ENCODE peak calls at places on chromosomes 11 and 22, in seven cellular contexts. One of them, this sample, is unnamed.

GRCh38 chr22:49119551-49119952 is 708.1 kb downstream of the BRD1 start:
- DNase-seq in WERI-Rb-1: no peak
- DNase-seq in omental fat pad: peak
- DNase-seq in NCI-H1417: no peak
- DNase-seq in colonic mucosa: no peak
- DNase-seq in stimulated activated CD8-positive, alpha-beta memory T cell treated with anti-CD3 and anti-CD28 coated beads, Interleukin-2, amount 100 ng/mL, for 1 hour: no peak
- DNase-seq in stimulated activated CD4-positive, alpha-beta T cell treated with anti-CD3 and anti-CD28 coated beads, Interleukin-2, amount 100 ng/mL, for 48 hours: no peak
- DNase-seq in this sample: no peak

GRCh38 chr22:47354668-47355387 is 592.4 kb downstream of the TBC1D22A start:
- DNase-seq in WERI-Rb-1: peak
- DNase-seq in omental fat pad: no peak
- DNase-seq in NCI-H1417: no peak
- DNase-seq in colonic mucosa: no peak
- DNase-seq in stimulated activated CD8-positive, alpha-beta memory T cell treated with anti-CD3 and anti-CD28 coated beads, Interleukin-2, amount 100 ng/mL, for 1 hour: no peak
- DNase-seq in stimulated activated CD4-positive, alpha-beta T cell treated with anti-CD3 and anti-CD28 coated beads, Interleukin-2, amount 100 ng/mL, for 48 hours: no peak
- DNase-seq in this sample: peak

GRCh38 chr22:46596819-46597218 is 23.4 kb upstream of the GRAMD4 start:
- DNase-seq in WERI-Rb-1: peak
- DNase-seq in omental fat pad: no peak
- DNase-seq in NCI-H1417: no peak
- DNase-seq in colonic mucosa: peak
- DNase-seq in stimulated activated CD8-positive, alpha-beta memory T cell treated with anti-CD3 and anti-CD28 coated beads, Interleukin-2, amount 100 ng/mL, for 1 hour: no peak
- DNase-seq in stimulated activated CD4-positive, alpha-beta T cell treated with anti-CD3 and anti-CD28 coated beads, Interleukin-2, amount 100 ng/mL, for 48 hours: no peak
- DNase-seq in this sample: peak

GRCh38 chr11:131253885-131254204 is 116.6 kb upstream of the NTM start:
- DNase-seq in WERI-Rb-1: no peak
- DNase-seq in omental fat pad: no peak
- DNase-seq in NCI-H1417: no peak
- DNase-seq in colonic mucosa: no peak
- DNase-seq in stimulated activated CD8-positive, alpha-beta memory T cell treated with anti-CD3 and anti-CD28 coated beads, Interleukin-2, amount 100 ng/mL, for 1 hour: no peak
- DNase-seq in stimulated activated CD4-positive, alpha-beta T cell treated with anti-CD3 and anti-CD28 coated beads, Interleukin-2, amount 100 ng/mL, for 48 hours: no peak
- DNase-seq in this sample: no peak

GRCh38 chr11:80162387-80162786 is 721.6 kb upstream of the TENM4 start:
- DNase-seq in WERI-Rb-1: no peak
- DNase-seq in omental fat pad: no peak
- DNase-seq in NCI-H1417: no peak
- DNase-seq in colonic mucosa: no peak
- DNase-seq in stimulated activated CD8-positive, alpha-beta memory T cell treated with anti-CD3 and anti-CD28 coated beads, Interleukin-2, amount 100 ng/mL, for 1 hour: no peak
- DNase-seq in stimulated activated CD4-positive, alpha-beta T cell treated with anti-CD3 and anti-CD28 coated beads, Interleukin-2, amount 100 ng/mL, for 48 hours: no peak
- DNase-seq in this sample: no peak

GRCh38 chr22:35397095-35397904 is 2.6 kb upstream of the MCM5 start:
- DNase-seq in WERI-Rb-1: no peak
- DNase-seq in omental fat pad: no peak
- DNase-seq in NCI-H1417: no peak
- DNase-seq in colonic mucosa: no peak
- DNase-seq in stimulated activated CD8-positive, alpha-beta memory T cell treated with anti-CD3 and anti-CD28 coated beads, Interleukin-2, amount 100 ng/mL, for 1 hour: no peak
- DNase-seq in stimulated activated CD4-positive, alpha-beta T cell treated with anti-CD3 and anti-CD28 coated beads, Interleukin-2, amount 100 ng/mL, for 48 hours: no peak
- DNase-seq in this sample: no peak

GRCh38 chr11:102280237-102280833 is 36.9 kb upstream of the BIRC3 start:
- DNase-seq in WERI-Rb-1: no peak
- DNase-seq in omental fat pad: no peak
- DNase-seq in NCI-H1417: no peak
- DNase-seq in colonic mucosa: peak
- DNase-seq in stimulated activated CD8-positive, alpha-beta memory T cell treated with anti-CD3 and anti-CD28 coated beads, Interleukin-2, amount 100 ng/mL, for 1 hour: no peak
- DNase-seq in stimulated activated CD4-positive, alpha-beta T cell treated with anti-CD3 and anti-CD28 coated beads, Interleukin-2, amount 100 ng/mL, for 48 hours: no peak
- DNase-seq in this sample: no peak

GRCh38 chr11:110432713-110433392 is 3.1 kb downstream of the FDX1 start:
- DNase-seq in WERI-Rb-1: no peak
- DNase-seq in omental fat pad: no peak
- DNase-seq in NCI-H1417: no peak
- DNase-seq in colonic mucosa: no peak
- DNase-seq in stimulated activated CD8-positive, alpha-beta memory T cell treated with anti-CD3 and anti-CD28 coated beads, Interleukin-2, amount 100 ng/mL, for 1 hour: no peak
- DNase-seq in stimulated activated CD4-positive, alpha-beta T cell treated with anti-CD3 and anti-CD28 coated beads, Interleukin-2, amount 100 ng/mL, for 48 hours: no peak
- DNase-seq in this sample: peak

GRCh38 chr22:23384899-23385298 is 195.2 kb downstream of the IGLL1 start:
- DNase-seq in WERI-Rb-1: no peak
- DNase-seq in omental fat pad: no peak
- DNase-seq in NCI-H1417: no peak
- DNase-seq in colonic mucosa: no peak
- DNase-seq in stimulated activated CD8-positive, alpha-beta memory T cell treated with anti-CD3 and anti-CD28 coated beads, Interleukin-2, amount 100 ng/mL, for 1 hour: no peak
- DNase-seq in stimulated activated CD4-positive, alpha-beta T cell treated with anti-CD3 and anti-CD28 coated beads, Interleukin-2, amount 100 ng/mL, for 48 hours: no peak
- DNase-seq in this sample: no peak

GRCh38 chr22:26174280-26174679 is 5.0 kb downstream of the SEZ6L start:
- DNase-seq in WERI-Rb-1: peak
- DNase-seq in omental fat pad: no peak
- DNase-seq in NCI-H1417: peak
- DNase-seq in colonic mucosa: no peak
- DNase-seq in stimulated activated CD8-positive, alpha-beta memory T cell treated with anti-CD3 and anti-CD28 coated beads, Interleukin-2, amount 100 ng/mL, for 1 hour: no peak
- DNase-seq in stimulated activated CD4-positive, alpha-beta T cell treated with anti-CD3 and anti-CD28 coated beads, Interleukin-2, amount 100 ng/mL, for 48 hours: no peak
- DNase-seq in this sample: peak

GRCh38 chr11:76512851-76513653 is 68.2 kb downstream of the EMSY start:
- DNase-seq in WERI-Rb-1: no peak
- DNase-seq in omental fat pad: no peak
- DNase-seq in NCI-H1417: no peak
- DNase-seq in colonic mucosa: no peak
- DNase-seq in stimulated activated CD8-positive, alpha-beta memory T cell treated with anti-CD3 and anti-CD28 coated beads, Interleukin-2, amount 100 ng/mL, for 1 hour: no peak
- DNase-seq in stimulated activated CD4-positive, alpha-beta T cell treated with anti-CD3 and anti-CD28 coated beads, Interleukin-2, amount 100 ng/mL, for 48 hours: no peak
- DNase-seq in this sample: peak

GRCh38 chr11:12175694-12176241 is 65.4 kb downstream of the MICAL2 start:
- DNase-seq in WERI-Rb-1: no peak
- DNase-seq in omental fat pad: no peak
- DNase-seq in NCI-H1417: no peak
- DNase-seq in colonic mucosa: no peak
- DNase-seq in stimulated activated CD8-positive, alpha-beta memory T cell treated with anti-CD3 and anti-CD28 coated beads, Interleukin-2, amount 100 ng/mL, for 1 hour: no peak
- DNase-seq in stimulated activated CD4-positive, alpha-beta T cell treated with anti-CD3 and anti-CD28 coated beads, Interleukin-2, amount 100 ng/mL, for 48 hours: no peak
- DNase-seq in this sample: no peak

GRCh38 chr22:48758905-48759875 is 1068.5 kb downstream of the BRD1 start:
- DNase-seq in WERI-Rb-1: no peak
- DNase-seq in omental fat pad: peak
- DNase-seq in NCI-H1417: no peak
- DNase-seq in colonic mucosa: no peak
- DNase-seq in stimulated activated CD8-positive, alpha-beta memory T cell treated with anti-CD3 and anti-CD28 coated beads, Interleukin-2, amount 100 ng/mL, for 1 hour: no peak
- DNase-seq in stimulated activated CD4-positive, alpha-beta T cell treated with anti-CD3 and anti-CD28 coated beads, Interleukin-2, amount 100 ng/mL, for 48 hours: no peak
- DNase-seq in this sample: no peak

GRCh38 chr11:68302256-68303054 is 9.9 kb upstream of the LRP5 start:
- DNase-seq in WERI-Rb-1: no peak
- DNase-seq in omental fat pad: no peak
- DNase-seq in NCI-H1417: no peak
- DNase-seq in colonic mucosa: peak
- DNase-seq in stimulated activated CD8-positive, alpha-beta memory T cell treated with anti-CD3 and anti-CD28 coated beads, Interleukin-2, amount 100 ng/mL, for 1 hour: no peak
- DNase-seq in stimulated activated CD4-positive, alpha-beta T cell treated with anti-CD3 and anti-CD28 coated beads, Interleukin-2, amount 100 ng/mL, for 48 hours: no peak
- DNase-seq in this sample: no peak

GRCh38 chr11:63666874-63667273 is 4.3 kb downstream of the ATL3 start:
- DNase-seq in WERI-Rb-1: no peak
- DNase-seq in omental fat pad: no peak
- DNase-seq in NCI-H1417: no peak
- DNase-seq in colonic mucosa: no peak
- DNase-seq in stimulated activated CD8-positive, alpha-beta memory T cell treated with anti-CD3 and anti-CD28 coated beads, Interleukin-2, amount 100 ng/mL, for 1 hour: no peak
- DNase-seq in stimulated activated CD4-positive, alpha-beta T cell treated with anti-CD3 and anti-CD28 coated beads, Interleukin-2, amount 100 ng/mL, for 48 hours: no peak
- DNase-seq in this sample: no peak

GRCh38 chr11:43547900-43548381 is 132.6 kb upstream of the HSD17B12 start:
- DNase-seq in WERI-Rb-1: no peak
- DNase-seq in omental fat pad: no peak
- DNase-seq in NCI-H1417: no peak
- DNase-seq in colonic mucosa: no peak
- DNase-seq in stimulated activated CD8-positive, alpha-beta memory T cell treated with anti-CD3 and anti-CD28 coated beads, Interleukin-2, amount 100 ng/mL, for 1 hour: no peak
- DNase-seq in stimulated activated CD4-positive, alpha-beta T cell treated with anti-CD3 and anti-CD28 coated beads, Interleukin-2, amount 100 ng/mL, for 48 hours: no peak
- DNase-seq in this sample: no peak

GRCh38 chr11:121494355-121495099 is 41.8 kb upstream of the SORL1-AS1 start:
- DNase-seq in WERI-Rb-1: no peak
- DNase-seq in omental fat pad: no peak
- DNase-seq in NCI-H1417: no peak
- DNase-seq in colonic mucosa: no peak
- DNase-seq in stimulated activated CD8-positive, alpha-beta memory T cell treated with anti-CD3 and anti-CD28 coated beads, Interleukin-2, amount 100 ng/mL, for 1 hour: no peak
- DNase-seq in stimulated activated CD4-positive, alpha-beta T cell treated with anti-CD3 and anti-CD28 coated beads, Interleukin-2, amount 100 ng/mL, for 48 hours: peak
- DNase-seq in this sample: no peak

GRCh38 chr22:29661355-29661754 is 57.9 kb downstream of the NF2 start:
- DNase-seq in WERI-Rb-1: no peak
- DNase-seq in omental fat pad: no peak
- DNase-seq in NCI-H1417: no peak
- DNase-seq in colonic mucosa: no peak
- DNase-seq in stimulated activated CD8-positive, alpha-beta memory T cell treated with anti-CD3 and anti-CD28 coated beads, Interleukin-2, amount 100 ng/mL, for 1 hour: no peak
- DNase-seq in stimulated activated CD4-positive, alpha-beta T cell treated with anti-CD3 and anti-CD28 coated beads, Interleukin-2, amount 100 ng/mL, for 48 hours: no peak
- DNase-seq in this sample: no peak

GRCh38 chr11:12285106-12285505 is 92.3 kb upstream of the PARVA start:
- DNase-seq in WERI-Rb-1: no peak
- DNase-seq in omental fat pad: no peak
- DNase-seq in NCI-H1417: no peak
- DNase-seq in colonic mucosa: peak
- DNase-seq in stimulated activated CD8-positive, alpha-beta memory T cell treated with anti-CD3 and anti-CD28 coated beads, Interleukin-2, amount 100 ng/mL, for 1 hour: no peak
- DNase-seq in stimulated activated CD4-positive, alpha-beta T cell treated with anti-CD3 and anti-CD28 coated beads, Interleukin-2, amount 100 ng/mL, for 48 hours: no peak
- DNase-seq in this sample: no peak

GRCh38 chr11:17386331-17387084 is 2.0 kb downstream of the KCNJ11 start:
- DNase-seq in WERI-Rb-1: peak
- DNase-seq in omental fat pad: no peak
- DNase-seq in NCI-H1417: peak
- DNase-seq in colonic mucosa: peak
- DNase-seq in stimulated activated CD8-positive, alpha-beta memory T cell treated with anti-CD3 and anti-CD28 coated beads, Interleukin-2, amount 100 ng/mL, for 1 hour: no peak
- DNase-seq in stimulated activated CD4-positive, alpha-beta T cell treated with anti-CD3 and anti-CD28 coated beads, Interleukin-2, amount 100 ng/mL, for 48 hours: peak
- DNase-seq in this sample: peak

GRCh38 chr22:45932066-45932465 is 44.9 kb downstream of the WNT7B start:
- DNase-seq in WERI-Rb-1: no peak
- DNase-seq in omental fat pad: no peak
- DNase-seq in NCI-H1417: no peak
- DNase-seq in colonic mucosa: no peak
- DNase-seq in stimulated activated CD8-positive, alpha-beta memory T cell treated with anti-CD3 and anti-CD28 coated beads, Interleukin-2, amount 100 ng/mL, for 1 hour: no peak
- DNase-seq in stimulated activated CD4-positive, alpha-beta T cell treated with anti-CD3 and anti-CD28 coated beads, Interleukin-2, amount 100 ng/mL, for 48 hours: no peak
- DNase-seq in this sample: no peak

GRCh38 chr11:116334596-116334995 is 438.2 kb downstream of the BUD13 start:
- DNase-seq in WERI-Rb-1: no peak
- DNase-seq in omental fat pad: no peak
- DNase-seq in NCI-H1417: no peak
- DNase-seq in colonic mucosa: no peak
- DNase-seq in stimulated activated CD8-positive, alpha-beta memory T cell treated with anti-CD3 and anti-CD28 coated beads, Interleukin-2, amount 100 ng/mL, for 1 hour: no peak
- DNase-seq in stimulated activated CD4-positive, alpha-beta T cell treated with anti-CD3 and anti-CD28 coated beads, Interleukin-2, amount 100 ng/mL, for 48 hours: no peak
- DNase-seq in this sample: no peak

GRCh38 chr11:72230764-72231365 is 6.3 kb downstream of the INPPL1 start:
- DNase-seq in WERI-Rb-1: no peak
- DNase-seq in omental fat pad: no peak
- DNase-seq in NCI-H1417: no peak
- DNase-seq in colonic mucosa: no peak
- DNase-seq in stimulated activated CD8-positive, alpha-beta memory T cell treated with anti-CD3 and anti-CD28 coated beads, Interleukin-2, amount 100 ng/mL, for 1 hour: no peak
- DNase-seq in stimulated activated CD4-positive, alpha-beta T cell treated with anti-CD3 and anti-CD28 coated beads, Interleukin-2, amount 100 ng/mL, for 48 hours: no peak
- DNase-seq in this sample: no peak

GRCh38 chr11:112316971-112317370 is 56.3 kb upstream of the PLET1 start:
- DNase-seq in WERI-Rb-1: no peak
- DNase-seq in omental fat pad: no peak
- DNase-seq in NCI-H1417: no peak
- DNase-seq in colonic mucosa: no peak
- DNase-seq in stimulated activated CD8-positive, alpha-beta memory T cell treated with anti-CD3 and anti-CD28 coated beads, Interleukin-2, amount 100 ng/mL, for 1 hour: no peak
- DNase-seq in stimulated activated CD4-positive, alpha-beta T cell treated with anti-CD3 and anti-CD28 coated beads, Interleukin-2, amount 100 ng/mL, for 48 hours: no peak
- DNase-seq in this sample: no peak

GRCh38 chr11:13068211-13068610 is 59.1 kb downstream of the RASSF10 start:
- DNase-seq in WERI-Rb-1: no peak
- DNase-seq in omental fat pad: no peak
- DNase-seq in NCI-H1417: no peak
- DNase-seq in colonic mucosa: no peak
- DNase-seq in stimulated activated CD8-positive, alpha-beta memory T cell treated with anti-CD3 and anti-CD28 coated beads, Interleukin-2, amount 100 ng/mL, for 1 hour: no peak
- DNase-seq in stimulated activated CD4-positive, alpha-beta T cell treated with anti-CD3 and anti-CD28 coated beads, Interleukin-2, amount 100 ng/mL, for 48 hours: no peak
- DNase-seq in this sample: no peak

GRCh38 chr22:49789289-49790141 is 38.2 kb downstream of the BRD1 start:
- DNase-seq in WERI-Rb-1: no peak
- DNase-seq in omental fat pad: no peak
- DNase-seq in NCI-H1417: no peak
- DNase-seq in colonic mucosa: peak
- DNase-seq in stimulated activated CD8-positive, alpha-beta memory T cell treated with anti-CD3 and anti-CD28 coated beads, Interleukin-2, amount 100 ng/mL, for 1 hour: no peak
- DNase-seq in stimulated activated CD4-positive, alpha-beta T cell treated with anti-CD3 and anti-CD28 coated beads, Interleukin-2, amount 100 ng/mL, for 48 hours: no peak
- DNase-seq in this sample: no peak

GRCh38 chr11:112453601-112454577 is 193.2 kb upstream of the PLET1 start:
- DNase-seq in WERI-Rb-1: peak
- DNase-seq in omental fat pad: no peak
- DNase-seq in NCI-H1417: peak
- DNase-seq in colonic mucosa: peak
- DNase-seq in stimulated activated CD8-positive, alpha-beta memory T cell treated with anti-CD3 and anti-CD28 coated beads, Interleukin-2, amount 100 ng/mL, for 1 hour: no peak
- DNase-seq in stimulated activated CD4-positive, alpha-beta T cell treated with anti-CD3 and anti-CD28 coated beads, Interleukin-2, amount 100 ng/mL, for 48 hours: peak
- DNase-seq in this sample: peak

GRCh38 chr11:71418643-71419042 is 29.6 kb downstream of the DHCR7 start:
- DNase-seq in WERI-Rb-1: no peak
- DNase-seq in omental fat pad: no peak
- DNase-seq in NCI-H1417: peak
- DNase-seq in colonic mucosa: no peak
- DNase-seq in stimulated activated CD8-positive, alpha-beta memory T cell treated with anti-CD3 and anti-CD28 coated beads, Interleukin-2, amount 100 ng/mL, for 1 hour: no peak
- DNase-seq in stimulated activated CD4-positive, alpha-beta T cell treated with anti-CD3 and anti-CD28 coated beads, Interleukin-2, amount 100 ng/mL, for 48 hours: peak
- DNase-seq in this sample: no peak

GRCh38 chr11:73402834-73403185 is 26.6 kb downstream of the RELT start:
- DNase-seq in WERI-Rb-1: peak
- DNase-seq in omental fat pad: no peak
- DNase-seq in NCI-H1417: no peak
- DNase-seq in colonic mucosa: no peak
- DNase-seq in stimulated activated CD8-positive, alpha-beta memory T cell treated with anti-CD3 and anti-CD28 coated beads, Interleukin-2, amount 100 ng/mL, for 1 hour: no peak
- DNase-seq in stimulated activated CD4-positive, alpha-beta T cell treated with anti-CD3 and anti-CD28 coated beads, Interleukin-2, amount 100 ng/mL, for 48 hours: no peak
- DNase-seq in this sample: peak

GRCh38 chr11:105229257-105229656 is 89.7 kb upstream of the CARD18 start:
- DNase-seq in WERI-Rb-1: no peak
- DNase-seq in omental fat pad: no peak
- DNase-seq in NCI-H1417: no peak
- DNase-seq in colonic mucosa: no peak
- DNase-seq in stimulated activated CD8-positive, alpha-beta memory T cell treated with anti-CD3 and anti-CD28 coated beads, Interleukin-2, amount 100 ng/mL, for 1 hour: no peak
- DNase-seq in stimulated activated CD4-positive, alpha-beta T cell treated with anti-CD3 and anti-CD28 coated beads, Interleukin-2, amount 100 ng/mL, for 48 hours: no peak
- DNase-seq in this sample: no peak

GRCh38 chr11:88484873-88485621 is 147.5 kb upstream of the CTSC start:
- DNase-seq in WERI-Rb-1: peak
- DNase-seq in omental fat pad: no peak
- DNase-seq in NCI-H1417: peak
- DNase-seq in colonic mucosa: peak
- DNase-seq in stimulated activated CD8-positive, alpha-beta memory T cell treated with anti-CD3 and anti-CD28 coated beads, Interleukin-2, amount 100 ng/mL, for 1 hour: no peak
- DNase-seq in stimulated activated CD4-positive, alpha-beta T cell treated with anti-CD3 and anti-CD28 coated beads, Interleukin-2, amount 100 ng/mL, for 48 hours: peak
- DNase-seq in this sample: peak

GRCh38 chr11:26011474-26011873 is 320.5 kb upstream of the ANO3 start:
- DNase-seq in WERI-Rb-1: no peak
- DNase-seq in omental fat pad: no peak
- DNase-seq in NCI-H1417: no peak
- DNase-seq in colonic mucosa: no peak
- DNase-seq in stimulated activated CD8-positive, alpha-beta memory T cell treated with anti-CD3 and anti-CD28 coated beads, Interleukin-2, amount 100 ng/mL, for 1 hour: no peak
- DNase-seq in stimulated activated CD4-positive, alpha-beta T cell treated with anti-CD3 and anti-CD28 coated beads, Interleukin-2, amount 100 ng/mL, for 48 hours: no peak
- DNase-seq in this sample: no peak

This sample was measured in NCI-H82.